ENCODE peak calls at places on chromosome 7, in eight cellular contexts. One of them, this sample, is unnamed.

GRCh38 chr7:128405345-128406146 is 4.2 kb downstream of the IMPDH1 start:
- DNase-seq in KG1: no peak
- DNase-seq in posterior cingulate gyrus: no peak
- DNase-seq in ACHN: peak; percentile 54
- DNase-seq in fibroblast of mammary gland: peak; percentile 15
- DNase-seq in stimulated activated CD8-positive, alpha-beta memory T cell treated with anti-CD3 and anti-CD28 coated beads, Interleukin-4, amount 100 ng/mL, for 4 hours: peak; percentile 33
- DNase-seq in activated gamma-delta T cell: peak; percentile 60
- DNase-seq in RKO: peak; percentile 69
- DNase-seq in this sample: no peak

GRCh38 chr7:2029936-2030335 is 202.8 kb downstream of the MAD1L1 start:
- DNase-seq in fibroblast of mammary gland: no peak
- DNase-seq in activated gamma-delta T cell: no peak
- DNase-seq in stimulated activated CD8-positive, alpha-beta memory T cell treated with anti-CD3 and anti-CD28 coated beads, Interleukin-4, amount 100 ng/mL, for 4 hours: no peak
- DNase-seq in KG1: no peak
- DNase-seq in ACHN: no peak
- DNase-seq in posterior cingulate gyrus: no peak
- DNase-seq in RKO: no peak
- DNase-seq in this sample: no peak

GRCh38 chr7:945147-945555 is 9.3 kb downstream of the ADAP1 start:
- DNase-seq in stimulated activated CD8-positive, alpha-beta memory T cell treated with anti-CD3 and anti-CD28 coated beads, Interleukin-4, amount 100 ng/mL, for 4 hours: no peak
- DNase-seq in fibroblast of mammary gland: no peak
- DNase-seq in posterior cingulate gyrus: no peak
- DNase-seq in ACHN: no peak
- DNase-seq in KG1: no peak
- DNase-seq in RKO: no peak
- DNase-seq in activated gamma-delta T cell: no peak
- DNase-seq in this sample: no peak

GRCh38 chr7:79604841-79605240 is 151.4 kb upstream of the MAGI2 start:
- DNase-seq in posterior cingulate gyrus: no peak
- DNase-seq in fibroblast of mammary gland: no peak
- DNase-seq in KG1: no peak
- DNase-seq in stimulated activated CD8-positive, alpha-beta memory T cell treated with anti-CD3 and anti-CD28 coated beads, Interleukin-4, amount 100 ng/mL, for 4 hours: no peak
- DNase-seq in RKO: no peak
- DNase-seq in ACHN: no peak
- DNase-seq in activated gamma-delta T cell: no peak
- DNase-seq in this sample: no peak

GRCh38 chr7:69967699-69968450 is 369.6 kb downstream of the AUTS2 start:
- DNase-seq in stimulated activated CD8-positive, alpha-beta memory T cell treated with anti-CD3 and anti-CD28 coated beads, Interleukin-4, amount 100 ng/mL, for 4 hours: no peak
- DNase-seq in activated gamma-delta T cell: no peak
- DNase-seq in RKO: no peak
- DNase-seq in posterior cingulate gyrus: no peak
- DNase-seq in KG1: no peak
- DNase-seq in fibroblast of mammary gland: no peak
- DNase-seq in ACHN: no peak
- DNase-seq in this sample: no peak

GRCh38 chr7:96380111-96380512 is 58.2 kb upstream of the SLC25A13 start:
- DNase-seq in RKO: no peak
- DNase-seq in ACHN: no peak
- DNase-seq in stimulated activated CD8-positive, alpha-beta memory T cell treated with anti-CD3 and anti-CD28 coated beads, Interleukin-4, amount 100 ng/mL, for 4 hours: no peak
- DNase-seq in activated gamma-delta T cell: no peak
- DNase-seq in KG1: no peak
- DNase-seq in fibroblast of mammary gland: no peak
- DNase-seq in posterior cingulate gyrus: no peak
- DNase-seq in this sample: no peak

GRCh38 chr7:98352621-98353020 is 48.3 kb downstream of the BAIAP2L1 start:
- DNase-seq in KG1: no peak
- DNase-seq in fibroblast of mammary gland: peak; percentile 88
- DNase-seq in stimulated activated CD8-positive, alpha-beta memory T cell treated with anti-CD3 and anti-CD28 coated beads, Interleukin-4, amount 100 ng/mL, for 4 hours: no peak
- DNase-seq in posterior cingulate gyrus: no peak
- DNase-seq in activated gamma-delta T cell: no peak
- DNase-seq in ACHN: no peak
- DNase-seq in RKO: no peak
- DNase-seq in this sample: no peak

GRCh38 chr7:78864339-78864738 is 589.1 kb downstream of the MAGI2 start:
- DNase-seq in KG1: no peak
- DNase-seq in ACHN: no peak
- DNase-seq in RKO: no peak
- DNase-seq in activated gamma-delta T cell: no peak
- DNase-seq in stimulated activated CD8-positive, alpha-beta memory T cell treated with anti-CD3 and anti-CD28 coated beads, Interleukin-4, amount 100 ng/mL, for 4 hours: no peak
- DNase-seq in fibroblast of mammary gland: no peak
- DNase-seq in posterior cingulate gyrus: no peak
- DNase-seq in this sample: no peak

GRCh38 chr7:85226401-85227085 is 39.7 kb upstream of the SEMA3D start:
- DNase-seq in ACHN: no peak
- DNase-seq in KG1: no peak
- DNase-seq in posterior cingulate gyrus: no peak
- DNase-seq in activated gamma-delta T cell: no peak
- DNase-seq in stimulated activated CD8-positive, alpha-beta memory T cell treated with anti-CD3 and anti-CD28 coated beads, Interleukin-4, amount 100 ng/mL, for 4 hours: no peak
- DNase-seq in RKO: no peak
- DNase-seq in fibroblast of mammary gland: no peak
- DNase-seq in this sample: no peak

This sample was measured in activated CD8-positive, alpha-beta memory T cell treated with anti-CD3 and anti-CD28 coated beads for 1 hour.